ENCODE peak calls at places on chromosomes 16 and 17, in ten cellular contexts. G, C, M, O, L, R, H, Z, U and F are unnamed samples.

GRCh38 chr17:27995554-27995953 is 46.9 kb upstream of the NLK start:
- DNase-seq in G (no peak), L (no peak), U (no peak), M (no peak), Z (no peak), H (no peak), O (no peak), R (peak), C (peak), F (no peak)

GRCh38 chr16:68384293-68385255 is 63.7 kb downstream of the SMPD3 start:
- DNase-seq in H (no peak), U (no peak), Z (no peak), L (no peak), R (no peak), O (no peak), M (no peak), C (no peak), G (no peak), F (no peak)

GRCh38 chr16:23435500-23435899 is 17.5 kb downstream of the COG7 start:
- DNase-seq in C (no peak), Z (peak), G (no peak), L (peak), U (peak), H (peak), R (peak), M (peak), O (peak), F (peak)

GRCh38 chr17:15106540-15106939 is 158.6 kb downstream of the PMP22 start:
- DNase-seq in U (no peak), C (no peak), R (peak), O (no peak), M (peak), H (no peak), Z (no peak), G (no peak), L (no peak), F (no peak)

GRCh38 chr17:83144421-83145357 is 65.3 kb downstream of the METRNL start:
- DNase-seq in M (no peak), H (no peak), G (peak), C (no peak), R (no peak), O (no peak), L (no peak), Z (no peak), U (no peak), F (peak)

GRCh38 chr17:79929257-79930076 is 90.2 kb upstream of the CBX4 start:
- DNase-seq in O (no peak), C (no peak), M (no peak), R (no peak), U (no peak), L (no peak), Z (no peak), G (no peak), H (no peak), F (no peak)

GRCh38 chr17:70181866-70182265 is 12.5 kb downstream of the KCNJ2 start:
- DNase-seq in L (no peak), O (no peak), G (no peak), M (no peak), R (no peak), H (no peak), C (no peak), U (no peak), Z (no peak), F (no peak)

GRCh38 chr17:71033336-71033735 is 864.0 kb downstream of the KCNJ2 start:
- DNase-seq in O (no peak), Z (no peak), U (no peak), H (no peak), M (no peak), G (no peak), C (peak), L (no peak), R (no peak), F (no peak)

GRCh38 chr16:88063201-88063773 is 112.1 kb downstream of the BANP start:
- DNase-seq in U (no peak), R (no peak), C (no peak), Z (no peak), G (no peak), H (peak), O (no peak), L (no peak), M (peak), F (no peak)